ENCODE peak calls at places on chromosomes 12 and 14, in five cellular contexts. One of them, this sample, is unnamed. For H3K36me3, the result is how much of the 10 kb centered on the place peaks cover.

GRCh38 chr14:52052289-52052943 is 16.4 kb downstream of the NID2 start:
- DNase-seq in SK-N-SH: no peak
- DNase-seq in fibroblast of lung: peak
- DNase-seq in GM23338: no peak
- DNase-seq in OCI-LY7: no peak
- DNase-seq in this sample: no peak

GRCh38 chr12:24708718-24709117 is 240.2 kb downstream of the BCAT1 start:
- DNase-seq in fibroblast of lung: no peak
- DNase-seq in OCI-LY7: no peak
- DNase-seq in GM23338: no peak
- DNase-seq in SK-N-SH: no peak
- DNase-seq in this sample: no peak

GRCh38 chr12:124949066-124949465 is 34.6 kb upstream of the UBC start:
- DNase-seq in fibroblast of lung: no peak
- DNase-seq in SK-N-SH: peak
- DNase-seq in OCI-LY7: no peak
- DNase-seq in GM23338: no peak
- DNase-seq in this sample: no peak

GRCh38 chr14:63551338-63551737 is 8.2 kb upstream of the PPP2R5E start:
- DNase-seq in OCI-LY7: no peak
- DNase-seq in GM23338: no peak
- DNase-seq in fibroblast of lung: peak
- DNase-seq in SK-N-SH: no peak
- DNase-seq in this sample: peak

GRCh38 chr12:128268348-128268725 is 1.4 kb downstream of the TMEM132C start:
- DNase-seq in SK-N-SH: peak
- DNase-seq in GM23338: peak
- DNase-seq in OCI-LY7: no peak
- DNase-seq in fibroblast of lung: no peak
- DNase-seq in this sample: peak

GRCh38 chr12:79296871-79297270 is 393.9 kb downstream of the PAWR start:
- DNase-seq in GM23338: no peak
- DNase-seq in OCI-LY7: no peak
- DNase-seq in SK-N-SH: no peak
- DNase-seq in fibroblast of lung: no peak
- DNase-seq in this sample: no peak

GRCh38 chr12:15520083-15520482 is 197.8 kb downstream of the PTPRO start:
- DNase-seq in SK-N-SH: no peak
- DNase-seq in GM23338: peak
- DNase-seq in fibroblast of lung: no peak
- DNase-seq in OCI-LY7: no peak
- DNase-seq in this sample: peak

GRCh38 chr14:85214471-85214870 is 315.5 kb upstream of the FLRT2 start:
- DNase-seq in GM23338: no peak
- DNase-seq in fibroblast of lung: peak
- DNase-seq in OCI-LY7: no peak
- DNase-seq in SK-N-SH: no peak
- DNase-seq in this sample: no peak

GRCh38 chr12:120468846-120469449 is 600 bp downstream of the SRSF9 start:
- DNase-seq in OCI-LY7: no peak
- DNase-seq in SK-N-SH: peak
- DNase-seq in fibroblast of lung: peak
- DNase-seq in GM23338: no peak
- DNase-seq in this sample: peak

GRCh38 chr14:65299837-65300236 is 112.7 kb upstream of the FUT8 start:
- DNase-seq in OCI-LY7: peak
- DNase-seq in GM23338: no peak
- DNase-seq in SK-N-SH: no peak
- DNase-seq in fibroblast of lung: no peak
- DNase-seq in this sample: no peak

GRCh38 chr12:2395352-2395977 is 342.7 kb downstream of the CACNA1C start:
- DNase-seq in fibroblast of lung: peak
- DNase-seq in SK-N-SH: peak
- DNase-seq in OCI-LY7: peak
- DNase-seq in GM23338: peak
- DNase-seq in this sample: peak

GRCh38 chr12:24778486-24779304 is 170.2 kb downstream of the BCAT1 start:
- DNase-seq in OCI-LY7: peak
- DNase-seq in GM23338: peak
- DNase-seq in fibroblast of lung: peak
- DNase-seq in SK-N-SH: peak
- DNase-seq in this sample: peak

GRCh38 chr12:94134226-94134795 is 14.1 kb upstream of the PLXNC1 start:
- DNase-seq in fibroblast of lung: peak
- DNase-seq in GM23338: peak
- DNase-seq in OCI-LY7: peak
- DNase-seq in SK-N-SH: peak
- DNase-seq in this sample: peak

GRCh38 chr12:119869720-119870119 is 7.4 kb downstream of the CIT start:
- DNase-seq in GM23338: no peak
- DNase-seq in SK-N-SH: no peak
- DNase-seq in fibroblast of lung: peak
- DNase-seq in OCI-LY7: no peak
- DNase-seq in this sample: no peak

GRCh38 chr14:77037886-77038511 is 9.5 kb upstream of the IRF2BPL start:
- DNase-seq in OCI-LY7: no peak
- DNase-seq in SK-N-SH: no peak
- DNase-seq in GM23338: peak
- DNase-seq in fibroblast of lung: peak
- DNase-seq in this sample: peak

GRCh38 chr12:60094436-60094835 is 498.6 kb downstream of the SLC16A7 start:
- DNase-seq in GM23338: no peak
- DNase-seq in OCI-LY7: no peak
- DNase-seq in fibroblast of lung: no peak
- DNase-seq in SK-N-SH: no peak
- DNase-seq in this sample: no peak

GRCh38 chr12:109961201-109961600 is 35.0 kb downstream of the GIT2 start:
- DNase-seq in SK-N-SH: no peak
- DNase-seq in fibroblast of lung: peak
- DNase-seq in GM23338: no peak
- DNase-seq in OCI-LY7: no peak
- DNase-seq in this sample: no peak

GRCh38 chr12:109963330-109963729 is 32.8 kb downstream of the GIT2 start:
- DNase-seq in GM23338: no peak
- DNase-seq in SK-N-SH: no peak
- DNase-seq in fibroblast of lung: no peak
- DNase-seq in OCI-LY7: no peak
- DNase-seq in this sample: no peak

GRCh38 chr12:109961612-109962011 is 34.6 kb downstream of the GIT2 start:
- DNase-seq in GM23338: no peak
- DNase-seq in fibroblast of lung: peak
- DNase-seq in SK-N-SH: no peak
- DNase-seq in OCI-LY7: no peak
- DNase-seq in this sample: no peak

GRCh38 chr12:109963743-109964429 is 32.3 kb downstream of the GIT2 start:
- DNase-seq in OCI-LY7: no peak
- DNase-seq in SK-N-SH: no peak
- DNase-seq in GM23338: no peak
- DNase-seq in fibroblast of lung: peak
- DNase-seq in this sample: no peak

DNA sequence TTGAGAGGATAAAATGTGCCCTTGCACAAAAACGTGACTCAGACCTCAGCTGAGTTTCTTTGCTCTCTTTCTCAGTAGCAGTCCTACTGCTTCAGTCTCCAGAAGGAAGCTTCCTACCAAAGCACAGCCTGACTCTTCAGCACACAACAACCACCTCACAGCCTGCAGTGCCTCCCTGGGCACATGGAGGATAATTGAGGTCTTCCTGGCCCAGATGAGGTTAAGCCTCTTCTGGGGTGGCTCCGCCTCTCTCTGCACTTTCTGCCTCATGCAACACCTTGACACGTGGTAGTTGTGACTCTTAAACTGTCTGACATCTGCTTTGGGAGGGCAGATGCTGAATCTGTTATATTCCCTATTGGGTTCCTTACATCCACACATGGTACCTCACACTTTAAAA is 33.8 kb downstream of the GIT2 start:
- DNase-seq in GM23338: no peak
- DNase-seq in fibroblast of lung: no peak
- DNase-seq in SK-N-SH: no peak
- DNase-seq in OCI-LY7: no peak
- DNase-seq in this sample: no peak
- H3K36me3 ChIP-seq in GM23338: under half
- H3K36me3 ChIP-seq in fibroblast of lung: under half
- H3K36me3 ChIP-seq in SK-N-SH: under half
- H3K36me3 ChIP-seq in OCI-LY7: half or more
- H3K36me3 ChIP-seq in this sample: under half

GRCh38 chr12:28507867-28508266 is 317.6 kb downstream of the CCDC91 start:
- DNase-seq in SK-N-SH: no peak
- DNase-seq in fibroblast of lung: no peak
- DNase-seq in GM23338: no peak
- DNase-seq in OCI-LY7: no peak
- DNase-seq in this sample: no peak

GRCh38 chr12:28500373-28501024 is 310.2 kb downstream of the CCDC91 start:
- DNase-seq in GM23338: no peak
- DNase-seq in SK-N-SH: no peak
- DNase-seq in OCI-LY7: no peak
- DNase-seq in fibroblast of lung: peak
- DNase-seq in this sample: no peak

GRCh38 chr12:28507055-28507454 is 316.8 kb downstream of the CCDC91 start:
- DNase-seq in fibroblast of lung: peak
- DNase-seq in OCI-LY7: no peak
- DNase-seq in SK-N-SH: no peak
- DNase-seq in GM23338: no peak
- DNase-seq in this sample: no peak

GRCh38 chr12:28506271-28506670 is 316.0 kb downstream of the CCDC91 start:
- DNase-seq in GM23338: no peak
- DNase-seq in fibroblast of lung: peak
- DNase-seq in SK-N-SH: no peak
- DNase-seq in OCI-LY7: no peak
- DNase-seq in this sample: no peak
- H3K36me3 ChIP-seq in GM23338: under half
- H3K36me3 ChIP-seq in fibroblast of lung: under half
- H3K36me3 ChIP-seq in SK-N-SH: under half
- H3K36me3 ChIP-seq in OCI-LY7: under half
- H3K36me3 ChIP-seq in this sample: under half

GRCh38 chr14:68880581-68881105 is 87.8 kb upstream of the ZFP36L1 start:
- DNase-seq in SK-N-SH: no peak
- DNase-seq in fibroblast of lung: no peak
- DNase-seq in OCI-LY7: no peak
- DNase-seq in GM23338: no peak
- DNase-seq in this sample: no peak
- H3K36me3 ChIP-seq in SK-N-SH: half or more
- H3K36me3 ChIP-seq in fibroblast of lung: half or more
- H3K36me3 ChIP-seq in OCI-LY7: under half
- H3K36me3 ChIP-seq in GM23338: under half
- H3K36me3 ChIP-seq in this sample: half or more

GRCh38 chr12:57260366-57260765 is 9.4 kb upstream of the STAC3 start:
- DNase-seq in fibroblast of lung: no peak
- DNase-seq in OCI-LY7: no peak
- DNase-seq in SK-N-SH: no peak
- DNase-seq in GM23338: no peak
- DNase-seq in this sample: no peak
- H3K36me3 ChIP-seq in fibroblast of lung: under half
- H3K36me3 ChIP-seq in OCI-LY7: under half
- H3K36me3 ChIP-seq in SK-N-SH: under half
- H3K36me3 ChIP-seq in GM23338: under half
- H3K36me3 ChIP-seq in this sample: under half

GRCh38 chr14:23025181-23025788 is 9.4 kb downstream of the PSMB5 start:
- DNase-seq in GM23338: no peak
- DNase-seq in OCI-LY7: no peak
- DNase-seq in SK-N-SH: no peak
- DNase-seq in fibroblast of lung: no peak
- DNase-seq in this sample: no peak
- H3K36me3 ChIP-seq in GM23338: under half
- H3K36me3 ChIP-seq in OCI-LY7: under half
- H3K36me3 ChIP-seq in SK-N-SH: under half
- H3K36me3 ChIP-seq in fibroblast of lung: under half
- H3K36me3 ChIP-seq in this sample: under half